ENCODE peak calls at places on chromosomes 16 and 17, in six cellular contexts. D is kidney glomerular epithelial cell, A is neural progenitor cell, F is thoracic aorta, J is ELR, V is HL-60. H is an unnamed sample.
A peak's percentile ranks its signal among the peaks of the same experiment; 100 is the strongest.

GRCh38 chr17:32396343-32396742 is 46.4 kb downstream of the ZNF207 start:
- DNase-seq in D (no peak), A (no peak), F (no peak), J (no peak), V (no peak), H (no peak)

GRCh38 chr17:75908201-75908600 is 3.5 kb upstream of the MRPL38 start:
- DNase-seq in D (no peak), A (no peak), F (no peak), J (no peak), V (no peak), H (no peak)

GRCh38 chr16:86396318-86396882 is 113.9 kb upstream of the FOXF1 start:
- DNase-seq in D (no peak), A (no peak), F (no peak), J (peak; percentile 82), V (no peak), H (no peak)

GRCh38 chr16:12067714-12068401 is 91.3 kb downstream of the SNX29 start:
- DNase-seq in D (peak; percentile 68), A (peak; percentile 77), F (no peak), J (peak; percentile 77), V (no peak), H (peak; percentile 78)

GRCh38 chr16:14199624-14200023 is 128.5 kb downstream of the MRTFB start:
- DNase-seq in D (peak; percentile 6), A (no peak), F (no peak), J (peak; percentile 36), V (no peak), H (peak; percentile 28)

GRCh38 chr16:28899882-28900600 is 21.8 kb downstream of the ATP2A1 start:
- DNase-seq in D (no peak), A (no peak), F (no peak), J (no peak), V (no peak), H (no peak)

GRCh38 chr17:62802531-62803205 is 5.4 kb downstream of the MARCHF10 start:
- DNase-seq in D (no peak), A (no peak), F (no peak), J (no peak), V (no peak), H (peak; percentile 58)

GRCh38 chr17:58335779-58336455 is 7.3 kb upstream of the TSPOAP1 start:
- DNase-seq in D (no peak), A (no peak), F (no peak), J (peak; percentile 43), V (peak; percentile 79), H (peak; percentile 7)

GRCh38 chr17:70187383-70187782 is 18.1 kb downstream of the KCNJ2 start:
- DNase-seq in D (no peak), A (no peak), F (no peak), J (peak; percentile 86), V (no peak), H (no peak)

GRCh38 chr16:86568677-86569623 is 2.3 kb downstream of the FOXC2 start:
- DNase-seq in D (peak; percentile 20), A (no peak), F (no peak), J (no peak), V (no peak), H (no peak)

GRCh38 chr16:80689487-80689886 is 114.9 kb downstream of the CDYL2 start:
- DNase-seq in D (no peak), A (no peak), F (no peak), J (no peak), V (no peak), H (no peak)

GRCh38 chr16:695355-696089 is 5.3 kb upstream of the WDR24 start:
- DNase-seq in D (no peak), A (peak; percentile 60), F (no peak), J (no peak), V (no peak), H (peak; percentile 44)

GRCh38 chr17:13596241-13596941 is 5.3 kb downstream of the HS3ST3A1 start:
- DNase-seq in D (no peak), A (no peak), F (no peak), J (no peak), V (no peak), H (no peak)

GRCh38 chr17:82956726-82957468 is 117.1 kb upstream of the ZNF750 start:
- DNase-seq in D (no peak), A (no peak), F (no peak), J (no peak), V (no peak), H (no peak)

GRCh38 chr17:58595194-58595792 is 80.9 kb upstream of the MTMR4 start:
- DNase-seq in D (no peak), A (no peak), F (no peak), J (no peak), V (no peak), H (peak; percentile 4)

GRCh38 chr16:72664122-72664479 is 383.8 kb downstream of the ZFHX3 start:
- DNase-seq in D (no peak), A (no peak), F (no peak), J (no peak), V (no peak), H (no peak)

GRCh38 chr17:66673668-66674276 is 161.1 kb upstream of the CACNG5 start:
- DNase-seq in D (peak; percentile 45), A (peak; percentile 78), F (no peak), J (peak; percentile 84), V (no peak), H (peak; percentile 54)

GRCh38 chr17:45149669-45150603 is 1.7 kb downstream of the HEXIM1 start:
- DNase-seq in D (no peak), A (peak; percentile 66), F (no peak), J (peak; percentile 78), V (no peak), H (peak; percentile 40)

GRCh38 chr16:87390641-87391323 is 1.4 kb upstream of the MAP1LC3B start:
- DNase-seq in D (no peak), A (peak; percentile 33), F (no peak), J (no peak), V (no peak), H (no peak)

GRCh38 chr17:15236281-15237105 is 28.6 kb downstream of the PMP22 start:
- DNase-seq in D (no peak), A (no peak), F (no peak), J (peak; percentile 30), V (no peak), H (no peak)

GRCh38 chr17:74742153-74742515 is 5.1 kb downstream of the RAB37 start:
- DNase-seq in D (no peak), A (no peak), F (no peak), J (peak; percentile 62), V (no peak), H (no peak)

GRCh38 chr17:68198931-68199836 is 48.7 kb upstream of the AMZ2 start:
- DNase-seq in D (no peak), A (peak; percentile 53), F (no peak), J (no peak), V (no peak), H (no peak)

GRCh38 chr17:45143767-45144198 is 4.5 kb upstream of the HEXIM1 start:
- DNase-seq in D (no peak), A (peak; percentile 55), F (peak; percentile 69), J (peak; percentile 66), V (no peak), H (no peak)

GRCh38 chr17:34979650-34980352 is 511 bp upstream of the LIG3 start:
- DNase-seq in D (no peak), A (peak; percentile 18), F (no peak), J (peak; percentile 32), V (no peak), H (no peak)

GRCh38 chr16:85148959-85149358 is 36.7 kb upstream of the CIBAR2 start:
- DNase-seq in D (no peak), A (no peak), F (no peak), J (peak; percentile 54), V (no peak), H (no peak)

GRCh38 chr17:83196973-83197880 is 117.8 kb downstream of the METRNL start:
- DNase-seq in D (no peak), A (no peak), F (peak; percentile 1), J (no peak), V (no peak), H (no peak)

GRCh38 chr16:89498839-89499238 is 8.5 kb upstream of the ANKRD11 start:
- DNase-seq in D (no peak), A (no peak), F (no peak), J (no peak), V (no peak), H (no peak)

GRCh38 chr16:78455861-78456260 is 356.4 kb downstream of the WWOX start:
- DNase-seq in D (no peak), A (peak; percentile 71), F (no peak), J (no peak), V (no peak), H (no peak)

GRCh38 chr16:27325736-27326135 is 12.0 kb downstream of the IL4R start:
- DNase-seq in D (no peak), A (no peak), F (no peak), J (no peak), V (no peak), H (no peak)